ENCODE peak calls at places on chromosomes 5 and 9, in five cellular contexts. K is T follicular helper cell, O is mammary epithelial cell, J is MM.1S, T is RWPE1. F is an unnamed sample.

GRCh38 chr5:145680169-145680568 is 155.0 kb downstream of the PRELID2 start:
- DNase-seq in K (no peak), O (no peak), J (peak; percentile 11), T (peak; percentile 11), F (no peak)

GRCh38 chr9:102840356-102840755 is 154.8 kb upstream of the CYLC2 start:
- DNase-seq in K (no peak), O (no peak), J (no peak), T (no peak), F (no peak)

GRCh38 chr9:69143291-69143690 is 30.8 kb upstream of the TJP2 start:
- DNase-seq in K (no peak), O (peak; percentile 49), J (no peak), T (no peak), F (no peak)

GRCh38 chr5:26847041-26847736 is 191.2 kb downstream of the CDH9 start:
- DNase-seq in K (no peak), O (peak; percentile 1), J (no peak), T (no peak), F (peak; percentile 1)

GRCh38 chr9:93635186-93636107 is 59.1 kb downstream of the PHF2 start:
- DNase-seq in K (no peak), O (no peak), J (no peak), T (no peak), F (no peak)

GRCh38 chr5:79464695-79465332 is 49.1 kb downstream of the HOMER1 start:
- DNase-seq in K (no peak), O (peak; percentile 2), J (peak; percentile 42), T (peak; percentile 64), F (peak; percentile 40)

GRCh38 chr9:71361357-71361756 is 239.9 kb upstream of the TRPM3 start:
- DNase-seq in K (no peak), O (no peak), J (no peak), T (no peak), F (no peak)

GRCh38 chr5:11062379-11062778 is 301.3 kb upstream of the DAP start:
- DNase-seq in K (no peak), O (no peak), J (no peak), T (no peak), F (no peak)

GRCh38 chr5:76532061-76532460 is 91.1 kb downstream of the F2RL2 start:
- DNase-seq in K (no peak), O (no peak), J (no peak), T (no peak), F (no peak)

GRCh38 chr9:33619666-33620404 is 95.8 kb downstream of the ANKRD18B start:
- DNase-seq in K (no peak), O (peak; percentile 71), J (peak; percentile 14), T (peak; percentile 36), F (peak; percentile 36)

GRCh38 chr9:105694848-105695581 is 674 bp downstream of the TMEM38B start:
- DNase-seq in K (peak; percentile 19), O (peak; percentile 60), J (peak; percentile 64), T (peak; percentile 71), F (peak; percentile 45)

GRCh38 chr5:133459474-133460155 is 152.7 kb downstream of the FSTL4 start:
- DNase-seq in K (no peak), O (no peak), J (no peak), T (no peak), F (peak; percentile 7)

GRCh38 chr5:64899838-64900237 is 131.1 kb downstream of the CWC27 start:
- DNase-seq in K (no peak), O (no peak), J (no peak), T (no peak), F (no peak)

GRCh38 chr9:113875917-113876805 is at the start of gene ZNF618:
- DNase-seq in K (no peak), O (no peak), J (peak; percentile 42), T (peak; percentile 66), F (no peak)

GRCh38 chr9:133891741-133892140 is 100.4 kb downstream of the VAV2 start:
- DNase-seq in K (no peak), O (no peak), J (no peak), T (no peak), F (no peak)

GRCh38 chr5:72468606-72469005 is 38.6 kb downstream of the ZNF366 start:
- DNase-seq in K (no peak), O (no peak), J (no peak), T (no peak), F (no peak)

GRCh38 chr9:68978501-68978900 is 35.4 kb downstream of the PRKACG start:
- DNase-seq in K (no peak), O (no peak), J (no peak), T (no peak), F (no peak)

GRCh38 chr5:16549491-16550233 is 67.1 kb downstream of the RETREG1 start:
- DNase-seq in K (no peak), O (no peak), J (no peak), T (no peak), F (no peak)

GRCh38 chr9:110828148-110828730 is 159.6 kb downstream of the MUSK start:
- DNase-seq in K (no peak), O (no peak), J (no peak), T (no peak), F (no peak)

GRCh38 chr5:15566306-15566705 is 66.3 kb downstream of the FBXL7 start:
- DNase-seq in K (no peak), O (no peak), J (no peak), T (no peak), F (no peak)

GRCh38 chr5:154181156-154181555 is 9.4 kb upstream of the GALNT10 start:
- DNase-seq in K (no peak), O (no peak), J (no peak), T (no peak), F (no peak)

F was measured in COLO829.